ENCODE peak calls at places on chromosomes 12 and 14, in six cellular contexts. O, Z, N, U, L and R are unnamed samples.

GRCh38 chr14:24189059-24189375 is 401 bp upstream of the IPO4 start:
- DNase-seq in O (no peak), Z (no peak), N (no peak), U (no peak), L (no peak), R (no peak)

GRCh38 chr12:94621662-94622359 is 28.5 kb downstream of the TMCC3 start:
- DNase-seq in O (no peak), Z (peak), N (no peak), U (no peak), L (no peak), R (no peak)

GRCh38 chr12:6341439-6342139 is at the start of gene TNFRSF1A:
- DNase-seq in O (peak), Z (no peak), N (peak), U (no peak), L (no peak), R (peak)

GRCh38 chr12:75591628-75592027 is 80.2 kb upstream of the KRR1 start:
- DNase-seq in O (peak), Z (no peak), N (no peak), U (no peak), L (no peak), R (no peak)

GRCh38 chr12:18275974-18276373 is 14.7 kb downstream of the PIK3C2G start:
- DNase-seq in O (no peak), Z (no peak), N (no peak), U (no peak), L (peak), R (no peak)

GRCh38 chr12:127642208-127642607 is 624.8 kb upstream of the TMEM132C start:
- DNase-seq in O (no peak), Z (no peak), N (no peak), U (no peak), L (no peak), R (no peak)

GRCh38 chr12:124508323-124509096 is 58.9 kb downstream of the NCOR2 start:
- DNase-seq in O (no peak), Z (no peak), N (no peak), U (no peak), L (no peak), R (no peak)

GRCh38 chr14:104240426-104241157 is 102.2 kb downstream of the KIF26A start:
- DNase-seq in O (peak), Z (no peak), N (no peak), U (no peak), L (no peak), R (no peak)

GRCh38 chr12:11839093-11839641 is 189.7 kb downstream of the ETV6 start:
- DNase-seq in O (no peak), Z (no peak), N (no peak), U (no peak), L (no peak), R (no peak)

GRCh38 chr14:76574416-76574815 is 186.9 kb upstream of the VASH1 start:
- DNase-seq in O (no peak), Z (no peak), N (no peak), U (no peak), L (no peak), R (no peak)

GRCh38 chr12:27965411-27965810 is 7.1 kb downstream of the PTHLH start:
- DNase-seq in O (no peak), Z (no peak), N (no peak), U (no peak), L (no peak), R (no peak)

GRCh38 chr12:11829764-11830194 is 180.3 kb downstream of the ETV6 start:
- DNase-seq in O (no peak), Z (no peak), N (no peak), U (no peak), L (no peak), R (no peak)

GRCh38 chr12:107079172-107080011 is 14.0 kb downstream of the CRY1 start:
- DNase-seq in O (no peak), Z (no peak), N (peak), U (no peak), L (no peak), R (peak)

GRCh38 chr12:89824822-89825221 is 116.2 kb upstream of the ATP2B1 start:
- DNase-seq in O (no peak), Z (no peak), N (no peak), U (no peak), L (no peak), R (no peak)

GRCh38 chr12:29430699-29431044 is 49.7 kb upstream of the ERGIC2 start:
- DNase-seq in O (no peak), Z (no peak), N (no peak), U (no peak), L (no peak), R (no peak)

GRCh38 chr14:23299558-23299957 is 3.1 kb downstream of the PPP1R3E start:
- DNase-seq in O (no peak), Z (no peak), N (peak), U (no peak), L (no peak), R (peak)

GRCh38 chr12:124236651-124237050 is 58.2 kb upstream of the RFLNA start:
- DNase-seq in O (no peak), Z (no peak), N (no peak), U (no peak), L (peak), R (no peak)

GRCh38 chr14:80356413-80356812 is 145.1 kb upstream of the DIO2 start:
- DNase-seq in O (peak), Z (no peak), N (peak), U (no peak), L (no peak), R (peak)

GRCh38 chr12:68349921-68350606 is 17.9 kb upstream of the MDM1 start:
- DNase-seq in O (no peak), Z (no peak), N (no peak), U (no peak), L (no peak), R (no peak)

GRCh38 chr12:80186727-80187217 is 87.4 kb downstream of the OTOGL start:
- DNase-seq in O (peak), Z (peak), N (peak), U (no peak), L (peak), R (peak)

GRCh38 chr14:32307881-32308582 is 21.1 kb upstream of the AKAP6 start:
- DNase-seq in O (no peak), Z (no peak), N (peak), U (no peak), L (no peak), R (peak)

GRCh38 chr12:27176765-27177164 is 67.3 kb upstream of the STK38L start:
- DNase-seq in O (no peak), Z (no peak), N (no peak), U (no peak), L (no peak), R (no peak)

GRCh38 chr12:52082988-52083637 is 3.6 kb downstream of the SMIM41 start:
- DNase-seq in O (peak), Z (no peak), N (peak), U (no peak), L (no peak), R (peak)

GRCh38 chr14:71645656-71646055 is 286.6 kb upstream of the RGS6 start:
- DNase-seq in O (no peak), Z (no peak), N (no peak), U (no peak), L (no peak), R (no peak)

GRCh38 chr12:13171921-13172859 is 24.3 kb upstream of the EMP1 start:
- DNase-seq in O (no peak), Z (no peak), N (no peak), U (no peak), L (no peak), R (no peak)

GRCh38 chr14:68589447-68590232 is 203.2 kb downstream of the ZFP36L1 start:
- DNase-seq in O (peak), Z (no peak), N (no peak), U (no peak), L (no peak), R (no peak)

GRCh38 chr14:52694761-52695480 is 437 bp downstream of the ERO1A start:
- DNase-seq in O (peak), Z (peak), N (peak), U (no peak), L (no peak), R (peak)

GRCh38 chr12:26636710-26637328 is 196.2 kb downstream of the ITPR2 start:
- DNase-seq in O (no peak), Z (no peak), N (peak), U (no peak), L (no peak), R (no peak)

GRCh38 chr14:20494935-20495766 is 10.2 kb upstream of the RNASE10 start:
- DNase-seq in O (no peak), Z (no peak), N (no peak), U (no peak), L (peak), R (no peak)

GRCh38 chr12:6534914-6535696 is 788 bp downstream of the GAPDH start:
- DNase-seq in O (peak), Z (no peak), N (peak), U (no peak), L (no peak), R (no peak)

GRCh38 chr12:10031771-10032175 is 1.3 kb downstream of the CLEC9A start:
- DNase-seq in O (no peak), Z (no peak), N (no peak), U (peak), L (no peak), R (no peak)

GRCh38 chr12:52531563-52532300 is 11.5 kb upstream of the KRT5 start:
- DNase-seq in O (no peak), Z (no peak), N (no peak), U (no peak), L (no peak), R (no peak)

GRCh38 chr14:79661762-79662161 is 549.5 kb downstream of the DIO2 start:
- DNase-seq in O (no peak), Z (no peak), N (no peak), U (no peak), L (no peak), R (no peak)

GRCh38 chr14:90060965-90061848 is 587 bp upstream of the KCNK13 start:
- DNase-seq in O (peak), Z (no peak), N (no peak), U (no peak), L (no peak), R (no peak)

GRCh38 chr14:90061849-90062794 is at the start of gene KCNK13:
- DNase-seq in O (peak), Z (no peak), N (no peak), U (no peak), L (no peak), R (peak)

GRCh38 chr14:90056821-90057220 is 5.0 kb upstream of the KCNK13 start:
- DNase-seq in O (no peak), Z (no peak), N (no peak), U (no peak), L (no peak), R (no peak)

GRCh38 chr14:90060312-90060964 is 1.4 kb upstream of the KCNK13 start:
- DNase-seq in O (peak), Z (no peak), N (peak), U (peak), L (peak), R (peak)

DNA sequence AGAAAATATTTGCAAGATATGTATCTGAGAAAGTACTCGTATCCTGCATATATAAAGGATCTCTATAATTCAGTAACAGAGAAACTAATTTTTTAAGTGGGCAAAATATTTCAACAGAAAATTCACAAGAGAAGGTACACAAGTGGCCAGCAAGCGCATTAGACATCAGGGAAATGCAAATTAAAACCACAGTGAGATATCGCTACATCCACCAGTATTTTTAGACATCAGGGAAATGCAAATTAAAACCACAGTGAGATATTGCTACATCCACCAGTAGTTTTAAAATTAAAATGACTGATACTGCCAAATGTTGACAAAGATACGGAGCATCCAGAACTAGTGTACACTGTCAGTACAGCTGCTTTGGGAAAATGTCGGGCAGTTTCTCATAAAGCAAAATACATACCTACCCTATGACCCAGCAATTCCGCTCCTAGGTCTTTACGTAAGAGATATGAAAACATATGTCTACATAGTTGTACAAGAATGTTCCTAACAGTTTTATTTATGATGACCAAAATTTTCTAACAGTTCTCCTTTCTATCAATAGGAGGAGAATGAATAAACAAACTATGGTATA is 2.8 kb upstream of the KCNK13 start:
- DNase-seq in O (no peak), Z (no peak), N (no peak), U (no peak), L (no peak), R (no peak)
- TF ChIP-seq JUND in O (no peak), Z (no peak), N (no peak), U (no peak), L (no peak), R (no peak)

DNA sequence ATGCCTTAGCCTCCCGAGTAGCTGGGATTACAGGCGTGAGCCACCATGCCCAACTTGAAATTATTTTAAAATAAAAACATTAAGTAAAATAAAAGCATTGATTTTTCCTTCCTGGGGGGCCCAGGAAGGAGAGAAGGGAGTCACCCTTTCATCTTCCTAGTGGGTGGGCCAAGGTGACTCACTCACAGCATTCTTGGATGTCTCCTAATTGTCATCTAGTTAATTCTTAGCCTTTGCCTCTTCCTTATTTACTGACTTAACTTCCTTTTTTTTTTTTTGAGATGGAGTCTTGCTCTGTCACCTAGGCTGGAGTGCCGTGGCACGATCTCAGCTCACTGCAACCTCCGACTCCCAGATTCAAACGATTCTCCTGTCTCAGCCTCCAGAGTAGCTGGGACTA is 29.2 kb downstream of the TMEM120B start:
- DNase-seq in O (no peak), Z (no peak), N (no peak), U (no peak), L (no peak), R (no peak)
- TF ChIP-seq JUND in O (no peak), Z (no peak), N (no peak), U (peak), L (no peak), R (no peak)

GRCh38 chr12:132724506-132725220 is 14.0 kb downstream of the PGAM5 start:
- DNase-seq in O (no peak), Z (no peak), N (no peak), U (no peak), L (no peak), R (no peak)
- TF ChIP-seq JUND in O (no peak), Z (no peak), N (no peak), U (no peak), L (no peak), R (no peak)

DNA sequence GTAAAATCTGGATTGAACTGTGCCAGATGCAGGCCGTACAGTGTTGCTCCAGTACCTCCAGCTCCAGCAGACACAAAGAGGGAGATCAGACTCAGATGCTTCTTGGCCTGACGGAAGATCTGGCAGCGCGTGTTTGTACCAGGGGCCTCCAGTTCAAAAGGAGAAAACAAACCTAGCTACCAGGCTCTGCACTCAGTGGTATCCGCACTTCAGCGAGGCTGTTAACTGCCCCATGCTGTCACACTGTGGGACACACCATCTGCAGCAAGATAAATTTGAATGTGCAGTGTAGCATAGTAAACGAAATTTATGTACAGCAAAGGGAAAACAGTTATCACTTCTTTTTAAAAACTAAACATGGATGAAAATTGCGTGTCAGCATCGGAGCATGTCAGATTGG is 5.1 kb downstream of the DYNC1H1 start:
- DNase-seq in O (no peak), Z (no peak), N (no peak), U (no peak), L (no peak), R (no peak)
- TF ChIP-seq JUND in O (no peak), Z (no peak), N (no peak), U (no peak), L (no peak), R (no peak)

GRCh38 chr12:108826115-108826806 is 31.1 kb downstream of the SSH1 start:
- DNase-seq in O (peak), Z (no peak), N (no peak), U (no peak), L (no peak), R (no peak)

GRCh38 chr12:108828774-108829173 is 28.6 kb downstream of the SSH1 start:
- DNase-seq in O (no peak), Z (no peak), N (no peak), U (no peak), L (peak), R (no peak)

GRCh38 chr12:108827941-108828340 is 29.4 kb downstream of the SSH1 start:
- DNase-seq in O (no peak), Z (no peak), N (no peak), U (no peak), L (no peak), R (no peak)

GRCh38 chr12:108825205-108825950 is 32.0 kb downstream of the SSH1 start:
- DNase-seq in O (no peak), Z (peak), N (no peak), U (no peak), L (no peak), R (no peak)

DNA sequence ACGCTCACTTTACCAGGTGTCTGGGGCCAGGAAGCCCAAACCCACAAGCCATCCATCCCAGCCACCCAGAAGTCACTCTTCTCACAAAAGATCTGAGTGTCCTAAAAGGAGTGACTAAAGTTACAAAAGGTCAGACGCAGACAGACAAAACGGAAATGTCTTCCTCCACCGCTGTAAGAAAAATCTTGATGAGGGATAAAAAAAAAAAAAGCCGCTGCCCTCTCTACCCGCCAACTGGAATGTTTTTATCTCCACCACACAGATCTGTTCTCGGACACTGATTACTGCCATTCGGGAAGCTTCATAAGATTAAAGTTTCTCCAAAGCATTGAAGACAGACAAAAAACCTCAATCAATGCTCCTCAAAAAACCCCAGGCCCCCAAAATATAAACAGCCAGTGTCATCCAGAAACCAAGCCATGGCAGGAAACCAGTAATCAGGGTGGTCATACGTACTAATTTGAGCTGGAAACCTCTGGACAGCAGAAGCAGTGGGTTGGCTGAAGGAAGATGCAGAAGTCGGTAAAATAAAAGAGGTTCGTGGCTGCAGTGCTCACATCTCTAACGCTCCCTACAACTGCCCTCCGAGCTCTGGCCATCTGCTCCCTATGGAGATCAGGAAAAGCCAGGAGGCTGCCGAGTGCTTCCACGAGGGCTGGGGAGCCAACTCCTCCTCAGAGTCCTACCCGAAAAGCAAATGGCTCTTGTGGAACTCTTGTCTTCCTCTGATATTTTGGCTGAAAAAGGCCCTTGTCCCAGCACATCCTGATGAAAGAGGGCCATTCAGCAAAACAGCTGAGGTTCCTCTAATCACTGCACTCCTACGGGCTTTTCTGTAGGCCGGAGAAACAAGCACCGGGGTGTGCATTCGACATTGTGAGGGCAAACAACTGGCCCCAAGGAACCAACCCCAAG is 30.3 kb downstream of the SSH1 start:
- DNase-seq in O (peak), Z (no peak), N (no peak), U (no peak), L (no peak), R (no peak)
- TF ChIP-seq JUND in O (no peak), Z (no peak), N (no peak), U (no peak), L (no peak), R (no peak)

GRCh38 chr12:40209886-40210285 is 14.9 kb upstream of the LRRK2 start:
- DNase-seq in O (no peak), Z (no peak), N (no peak), U (no peak), L (no peak), R (no peak)

GRCh38 chr12:40212566-40212965 is 12.2 kb upstream of the LRRK2 start:
- DNase-seq in O (no peak), Z (no peak), N (no peak), U (no peak), L (no peak), R (no peak)

GRCh38 chr12:40211185-40211584 is 13.6 kb upstream of the LRRK2 start:
- DNase-seq in O (no peak), Z (no peak), N (no peak), U (no peak), L (no peak), R (no peak)

GRCh38 chr12:40207551-40207950 is 17.2 kb upstream of the LRRK2 start:
- DNase-seq in O (no peak), Z (no peak), N (no peak), U (no peak), L (no peak), R (no peak)

DNA sequence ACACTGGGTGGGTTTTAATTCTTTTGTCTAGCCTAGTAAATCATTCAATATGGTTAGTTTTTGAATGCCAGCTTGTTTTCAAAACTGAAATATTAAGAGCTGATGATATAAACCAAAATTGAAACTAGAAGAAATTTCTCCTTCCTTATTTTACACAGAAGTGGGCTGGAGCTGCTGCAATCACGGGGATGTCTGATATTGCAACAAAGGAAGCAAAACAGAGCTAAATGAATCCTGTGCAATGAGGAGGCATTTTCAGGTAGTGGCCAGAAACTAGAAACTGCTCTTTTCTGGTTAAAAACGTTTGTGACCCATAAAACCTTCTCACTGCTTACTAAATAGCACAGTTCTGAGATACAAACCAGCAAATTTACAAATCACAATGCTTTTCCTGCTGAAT is 16.1 kb upstream of the LRRK2 start:
- DNase-seq in O (no peak), Z (no peak), N (no peak), U (no peak), L (no peak), R (no peak)
- TF ChIP-seq JUND in O (no peak), Z (no peak), N (no peak), U (no peak), L (no peak), R (no peak)